ENCODE peak calls at places on chromosomes 6 and 20, in six cellular contexts. L, H, K, G, V and E are unnamed samples.

GRCh38 chr6:23563329-23563728 is 562.7 kb upstream of the NRSN1 start:
- DNase-seq in L (no peak), H (no peak), K (no peak), G (no peak), V (no peak), E (no peak)

GRCh38 chr6:8904754-8905153 is 469.4 kb upstream of the SLC35B3 start:
- DNase-seq in L (no peak), H (peak), K (no peak), G (no peak), V (no peak), E (no peak)

GRCh38 chr6:125114248-125114858 is 39.2 kb upstream of the TPD52L1 start:
- DNase-seq in L (peak), H (peak), K (peak), G (no peak), V (no peak), E (peak)

GRCh38 chr20:32893878-32894483 is 35.3 kb downstream of the EFCAB8 start:
- DNase-seq in L (no peak), H (peak), K (no peak), G (no peak), V (no peak), E (no peak)

GRCh38 chr20:36919715-36920333 is 31.7 kb downstream of the SAMHD1 start:
- DNase-seq in L (peak), H (peak), K (no peak), G (no peak), V (no peak), E (no peak)

GRCh38 chr6:1679691-1680068 is 70.0 kb downstream of the FOXC1 start:
- DNase-seq in L (no peak), H (no peak), K (no peak), G (no peak), V (no peak), E (no peak)

GRCh38 chr6:56842602-56843475 is 112.1 kb upstream of the BEND6 start:
- DNase-seq in L (peak), H (no peak), K (no peak), G (peak), V (peak), E (no peak)

GRCh38 chr20:18773566-18773965 is 40.0 kb upstream of the SCP2D1 start:
- DNase-seq in L (no peak), H (peak), K (no peak), G (no peak), V (no peak), E (no peak)

GRCh38 chr20:62426678-62427077 is 661 bp downstream of the RBBP8NL start:
- DNase-seq in L (peak), H (peak), K (no peak), G (no peak), V (peak), E (no peak)

GRCh38 chr6:6712258-6712978 is 123.9 kb downstream of the LY86 start:
- DNase-seq in L (peak), H (no peak), K (no peak), G (no peak), V (peak), E (no peak)

GRCh38 chr20:59802471-59803221 is 130.8 kb downstream of the SYCP2 start:
- DNase-seq in L (no peak), H (no peak), K (no peak), G (no peak), V (no peak), E (no peak)

GRCh38 chr6:12414096-12414675 is 124.0 kb downstream of the EDN1 start:
- DNase-seq in L (no peak), H (no peak), K (no peak), G (no peak), V (no peak), E (no peak)

GRCh38 chr6:166050559-166050958 is 117.1 kb downstream of the TBXT start:
- DNase-seq in L (no peak), H (peak), K (no peak), G (no peak), V (no peak), E (no peak)

GRCh38 chr20:64027981-64028685 is 7.8 kb upstream of the C20orf204 start:
- DNase-seq in L (no peak), H (no peak), K (no peak), G (peak), V (no peak), E (no peak)

GRCh38 chr6:163955131-163955530 is 540.6 kb downstream of the QKI start:
- DNase-seq in L (no peak), H (no peak), K (no peak), G (no peak), V (no peak), E (no peak)

GRCh38 chr20:2005359-2005758 is 11.5 kb upstream of the PDYN start:
- DNase-seq in L (no peak), H (no peak), K (no peak), G (no peak), V (no peak), E (no peak)

GRCh38 chr6:95117236-95117635 is 460.1 kb upstream of the MANEA start:
- DNase-seq in L (no peak), H (no peak), K (no peak), G (no peak), V (no peak), E (no peak)

GRCh38 chr6:62175195-62175594 is 110.8 kb downstream of the KHDRBS2 start:
- DNase-seq in L (no peak), H (no peak), K (no peak), G (no peak), V (no peak), E (no peak)

GRCh38 chr6:161166176-161166575 is 107.7 kb downstream of the AGPAT4 start:
- DNase-seq in L (no peak), H (no peak), K (no peak), G (no peak), V (no peak), E (no peak)

GRCh38 chr6:38997128-38997761 is 51.3 kb upstream of the GLP1R start:
- DNase-seq in L (peak), H (peak), K (peak), G (no peak), V (no peak), E (no peak)

GRCh38 chr6:83132121-83132520 is 60.9 kb downstream of the PGM3 start:
- DNase-seq in L (no peak), H (no peak), K (no peak), G (no peak), V (no peak), E (no peak)

GRCh38 chr6:36783603-36784378 is 55.5 kb downstream of the CPNE5 start:
- DNase-seq in L (no peak), H (no peak), K (no peak), G (no peak), V (no peak), E (no peak)

GRCh38 chr6:118869350-118869749 is 24.6 kb upstream of the ASF1A start:
- DNase-seq in L (no peak), H (no peak), K (no peak), G (no peak), V (no peak), E (no peak)

GRCh38 chr20:47805951-47806350 is 20.7 kb upstream of the SULF2 start:
- DNase-seq in L (no peak), H (no peak), K (no peak), G (no peak), V (no peak), E (no peak)

GRCh38 chr6:156650896-156651295 is 126.3 kb upstream of the ARID1B start:
- DNase-seq in L (no peak), H (no peak), K (no peak), G (no peak), V (no peak), E (no peak)

GRCh38 chr6:148577687-148578488 is 168.9 kb upstream of the UST start:
- DNase-seq in L (peak), H (peak), K (peak), G (peak), V (peak), E (no peak)

GRCh38 chr6:15274696-15275387 is 29.0 kb downstream of the JARID2 start:
- DNase-seq in L (no peak), H (no peak), K (no peak), G (no peak), V (no peak), E (no peak)

GRCh38 chr6:67285770-67286495 is 1349.1 kb upstream of the ADGRB3 start:
- DNase-seq in L (no peak), H (no peak), K (no peak), G (no peak), V (no peak), E (no peak)

GRCh38 chr20:2596673-2597279 is 55.7 kb upstream of the NOP56 start:
- DNase-seq in L (no peak), H (no peak), K (no peak), G (no peak), V (no peak), E (no peak)

GRCh38 chr20:40156600-40157307 is 532.3 kb downstream of the MAFB start:
- DNase-seq in L (peak), H (no peak), K (no peak), G (no peak), V (no peak), E (no peak)

GRCh38 chr6:154613137-154613676 is 102.7 kb upstream of the CNKSR3 start:
- DNase-seq in L (peak), H (no peak), K (no peak), G (no peak), V (no peak), E (no peak)

GRCh38 chr6:108966855-108967755 is 118.9 kb downstream of the ARMC2 start:
- DNase-seq in L (peak), H (peak), K (peak), G (peak), V (no peak), E (no peak)

GRCh38 chr20:49583669-49584417 is 15.9 kb upstream of the PTGIS start:
- DNase-seq in L (peak), H (no peak), K (no peak), G (no peak), V (no peak), E (no peak)

GRCh38 chr20:35328095-35328685 is 36.0 kb upstream of the FAM83C start:
- DNase-seq in L (no peak), H (no peak), K (no peak), G (no peak), V (no peak), E (no peak)

GRCh38 chr20:7113577-7114466 is 346.3 kb downstream of the BMP2 start:
- DNase-seq in L (peak), H (peak), K (no peak), G (no peak), V (no peak), E (no peak)

GRCh38 chr6:170441316-170441715 is 111.8 kb downstream of the PSMB1 start:
- DNase-seq in L (no peak), H (no peak), K (no peak), G (no peak), V (no peak), E (no peak)

GRCh38 chr6:170444056-170444505 is 109.0 kb downstream of the PSMB1 start:
- DNase-seq in L (no peak), H (no peak), K (no peak), G (peak), V (peak), E (no peak)

GRCh38 chr6:170444811-170445211 is 108.3 kb downstream of the PSMB1 start:
- DNase-seq in L (no peak), H (no peak), K (no peak), G (peak), V (no peak), E (no peak)

GRCh38 chr6:170442596-170442995 is 110.5 kb downstream of the PSMB1 start:
- DNase-seq in L (no peak), H (no peak), K (no peak), G (no peak), V (no peak), E (no peak)

DNA sequence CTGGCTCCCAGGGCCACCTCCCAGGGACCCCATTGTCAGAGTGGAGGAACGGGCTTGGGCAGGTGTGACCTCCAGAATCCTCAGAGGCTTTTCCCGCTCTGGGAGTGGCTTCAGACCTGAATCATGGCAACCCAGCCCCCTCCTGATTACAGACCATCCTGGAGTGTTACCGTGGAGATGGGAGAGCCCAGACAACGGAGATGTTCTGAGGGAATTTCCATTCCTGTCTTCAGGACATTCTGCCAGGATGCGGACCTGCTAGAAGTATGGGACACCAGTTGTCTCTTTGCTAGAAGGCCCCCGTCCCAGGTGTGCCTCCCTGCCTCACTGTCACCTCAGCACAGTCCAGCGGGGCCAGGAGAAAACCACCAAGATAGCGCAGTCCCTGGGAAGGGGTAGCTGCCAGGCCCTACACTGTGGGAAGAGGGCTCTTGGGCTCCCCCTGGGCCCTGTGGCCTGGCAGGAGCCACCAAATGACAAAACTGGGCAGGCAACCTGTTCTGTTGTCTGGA is 109.9 kb downstream of the PSMB1 start:
- DNase-seq in L (no peak), H (peak), K (no peak), G (peak), V (peak), E (no peak)
- TF ChIP-seq CTCF in L (no peak), H (peak), K (no peak), G (no peak), V (no peak), E (no peak)

GRCh38 chr20:57267158-57267821 is 849 bp upstream of the BMP7 start:
- DNase-seq in L (no peak), H (peak), K (no peak), G (no peak), V (no peak), E (no peak)
- TF ChIP-seq CTCF in L (no peak), H (no peak), K (no peak), G (no peak), V (no peak), E (no peak)

GRCh38 chr20:11178946-11179654 is 505.3 kb upstream of the JAG1 start:
- DNase-seq in L (no peak), H (peak), K (no peak), G (no peak), V (no peak), E (no peak)
- TF ChIP-seq CTCF in L (no peak), H (no peak), K (no peak), G (no peak), V (no peak), E (no peak)

GRCh38 chr6:116433313-116433712 is 27.9 kb upstream of the CALHM6 start:
- DNase-seq in L (no peak), H (no peak), K (no peak), G (no peak), V (no peak), E (no peak)
- TF ChIP-seq CTCF in L (no peak), H (no peak), K (no peak), G (no peak), V (no peak), E (no peak)

DNA sequence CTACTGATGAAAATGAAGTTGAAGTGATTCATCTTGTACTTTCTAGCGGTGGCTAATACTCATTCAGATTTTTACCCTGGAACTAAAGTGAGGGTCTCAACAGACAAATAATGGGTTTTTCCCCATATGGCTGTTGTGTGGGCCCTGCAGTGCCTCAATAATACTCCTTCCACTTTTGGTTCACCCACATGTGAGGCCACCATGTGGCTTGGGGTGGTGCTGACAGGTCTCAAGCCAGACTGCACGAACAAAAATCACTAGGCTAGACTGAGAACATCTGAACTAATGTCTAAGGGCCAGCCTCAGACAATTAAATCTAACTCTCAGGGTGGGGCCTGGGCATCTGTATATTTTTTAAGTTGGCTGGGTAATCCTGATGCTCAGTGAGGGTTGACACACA is 7.9 kb upstream of the COL12A1 start:
- DNase-seq in L (no peak), H (no peak), K (no peak), G (no peak), V (no peak), E (no peak)
- TF ChIP-seq CTCF in L (no peak), H (peak), K (no peak), G (no peak), V (no peak), E (no peak)

GRCh38 chr20:46089338-46090094 is at the start of gene NCOA5:
- DNase-seq in L (peak), H (peak), K (peak), G (peak), V (peak), E (peak)

GRCh38 chr20:46090095-46090388 is 280 bp upstream of the NCOA5 start:
- DNase-seq in L (no peak), H (no peak), K (no peak), G (no peak), V (no peak), E (no peak)

GRCh38 chr20:46087161-46087560 is 2.6 kb downstream of the NCOA5 start:
- DNase-seq in L (no peak), H (no peak), K (no peak), G (no peak), V (no peak), E (no peak)

GRCh38 chr20:46089076-46089337 is 755 bp downstream of the NCOA5 start:
- DNase-seq in L (peak), H (peak), K (no peak), G (no peak), V (no peak), E (no peak)

DNA sequence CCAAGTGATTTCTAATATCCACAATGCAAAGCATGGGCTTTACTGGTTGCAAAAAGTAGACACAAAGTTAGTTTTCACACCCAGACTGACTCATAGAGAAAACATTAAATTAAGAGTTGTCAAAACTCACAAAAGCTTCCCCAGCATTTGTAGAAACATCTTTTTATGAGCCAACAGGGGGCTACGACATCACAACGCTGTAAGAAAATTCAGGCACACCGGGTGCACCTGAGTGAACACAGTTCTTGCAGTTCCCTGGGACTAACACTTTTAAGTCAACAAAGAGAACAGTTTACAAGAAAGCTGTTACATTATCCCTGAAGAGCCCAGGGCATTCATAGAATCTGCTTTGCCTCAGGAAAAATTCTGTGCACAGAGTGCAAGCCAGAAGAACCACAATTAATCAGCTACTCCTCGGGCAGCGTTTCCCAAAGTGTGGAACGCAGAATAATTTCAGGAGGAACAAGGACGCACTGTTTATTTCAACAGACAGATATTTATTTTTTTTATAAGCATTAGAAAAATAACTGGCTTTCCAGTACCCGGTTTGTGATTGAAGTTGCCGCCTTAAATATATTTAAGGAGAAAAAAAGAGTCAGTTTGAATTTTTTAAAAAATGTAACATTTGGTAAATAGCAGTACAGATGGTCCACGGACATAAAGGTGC is 1.2 kb downstream of the NCOA5 start:
- DNase-seq in L (peak), H (peak), K (no peak), G (no peak), V (no peak), E (no peak)
- TF ChIP-seq CTCF in L (no peak), H (peak), K (peak), G (no peak), V (no peak), E (no peak)

GRCh38 chr20:53623127-53623453 is 29.5 kb upstream of the ZNF217 start:
- DNase-seq in L (no peak), H (no peak), K (no peak), G (no peak), V (no peak), E (no peak)

GRCh38 chr20:53623454-53624206 is 30.0 kb upstream of the ZNF217 start:
- DNase-seq in L (peak), H (peak), K (peak), G (no peak), V (peak), E (peak)

GRCh38 chr20:53621482-53622246 is 28.0 kb upstream of the ZNF217 start:
- DNase-seq in L (peak), H (no peak), K (no peak), G (no peak), V (peak), E (no peak)

GRCh38 chr20:53626584-53626983 is 32.9 kb upstream of the ZNF217 start:
- DNase-seq in L (no peak), H (no peak), K (no peak), G (no peak), V (no peak), E (no peak)

GRCh38 chr20:53622247-53623114 is 28.8 kb upstream of the ZNF217 start:
- DNase-seq in L (peak), H (no peak), K (no peak), G (no peak), V (no peak), E (no peak)
- TF ChIP-seq CTCF in L (no peak), H (no peak), K (no peak), G (no peak), V (no peak), E (no peak)

GRCh38 chr20:10611357-10611756 is 62.4 kb downstream of the JAG1 start:
- DNase-seq in L (peak), H (peak), K (no peak), G (no peak), V (no peak), E (no peak)
- TF ChIP-seq CTCF in L (peak), H (peak), K (no peak), G (no peak), V (peak), E (no peak)